ENCODE peak calls at places on chromosomes 13 and 19, in five cellular contexts. X, J, S, N and G are unnamed samples.

GRCh38 chr13:68168448-68168847 is 938.3 kb upstream of the PCDH9 start:
- DNase-seq in X (no peak), J (no peak), S (no peak), N (no peak), G (no peak)

GRCh38 chr13:25561842-25562241 is 190.1 kb downstream of the ATP8A2 start:
- DNase-seq in X (no peak), J (no peak), S (no peak), N (no peak), G (no peak)

GRCh38 chr13:27203854-27204253 is 32.2 kb upstream of the USP12 start:
- DNase-seq in X (no peak), J (no peak), S (no peak), N (peak), G (no peak)

GRCh38 chr19:1765182-1765903 is 12.0 kb downstream of the ONECUT3 start:
- DNase-seq in X (no peak), J (no peak), S (no peak), N (no peak), G (no peak)

GRCh38 chr19:44756089-44756562 is 7.6 kb downstream of the BCL3 start:
- DNase-seq in X (no peak), J (no peak), S (no peak), N (no peak), G (no peak)

GRCh38 chr13:111111376-111111937 is 3.7 kb upstream of the ARHGEF7 start:
- DNase-seq in X (no peak), J (no peak), S (no peak), N (no peak), G (no peak)

GRCh38 chr13:89375839-89376238 is 1704.7 kb downstream of the SLITRK5 start:
- DNase-seq in X (no peak), J (no peak), S (no peak), N (peak), G (no peak)

GRCh38 chr19:15584541-15585115 is 30.4 kb upstream of the CYP4F8 start:
- DNase-seq in X (no peak), J (peak), S (peak), N (peak), G (peak)

GRCh38 chr13:26062853-26063444 is 11.1 kb upstream of the SHISA2 start:
- DNase-seq in X (peak), J (no peak), S (no peak), N (peak), G (no peak)

GRCh38 chr19:50022823-50023222 is 2.3 kb downstream of the VRK3 start:
- DNase-seq in X (no peak), J (no peak), S (no peak), N (no peak), G (no peak)

GRCh38 chr13:114212096-114212495 is 22.6 kb upstream of the CDC16 start:
- DNase-seq in X (no peak), J (no peak), S (no peak), N (peak), G (no peak)

GRCh38 chr19:4650159-4650558 is 10.8 kb downstream of the TNFAIP8L1 start:
- DNase-seq in X (no peak), J (no peak), S (no peak), N (no peak), G (no peak)

GRCh38 chr19:14478113-14478545 is 3.0 kb upstream of the PTGER1 start:
- DNase-seq in X (no peak), J (no peak), S (no peak), N (no peak), G (no peak)

GRCh38 chr19:46393456-46394397 is 19.6 kb downstream of the CCDC8 start:
- DNase-seq in X (no peak), J (no peak), S (no peak), N (no peak), G (no peak)

GRCh38 chr19:674282-675151 is 1.7 kb upstream of the FSTL3 start:
- DNase-seq in X (no peak), J (no peak), S (no peak), N (no peak), G (no peak)

GRCh38 chr13:48579167-48579918 is 46.5 kb upstream of the RCBTB2 start:
- DNase-seq in X (no peak), J (no peak), S (no peak), N (no peak), G (no peak)

GRCh38 chr19:13859361-13859880 is 17.5 kb upstream of the NANOS3 start:
- DNase-seq in X (no peak), J (no peak), S (no peak), N (peak), G (no peak)

GRCh38 chr13:35648109-35648508 is 171.6 kb upstream of the MAB21L1 start:
- DNase-seq in X (no peak), J (no peak), S (no peak), N (no peak), G (no peak)

GRCh38 chr19:39187552-39187943 is 9.2 kb upstream of the NCCRP1 start:
- DNase-seq in X (no peak), J (no peak), S (no peak), N (no peak), G (no peak)

GRCh38 chr19:52170863-52171320 is 529 bp downstream of the ZNF836 start:
- DNase-seq in X (no peak), J (no peak), S (peak), N (no peak), G (no peak)

GRCh38 chr19:44823373-44823698 is 14.4 kb downstream of the BCAM start:
- DNase-seq in X (no peak), J (no peak), S (no peak), N (no peak), G (no peak)

GRCh38 chr19:2362970-2363300 is 2.9 kb downstream of the TMPRSS9 start:
- DNase-seq in X (no peak), J (no peak), S (no peak), N (no peak), G (no peak)

GRCh38 chr13:82879921-82880320 is 1002.4 kb downstream of the SLITRK1 start:
- DNase-seq in X (no peak), J (no peak), S (no peak), N (no peak), G (no peak)